ENCODE peak calls at places on chromosomes 3 and 15, in ten cellular contexts. G, K, T, J, R, D, F, M, O and N are unnamed samples.

GRCh38 chr3:4634894-4635293 is 141.7 kb downstream of the ITPR1 start:
- DNase-seq in D (no peak), R (no peak), O (no peak), F (no peak), G (no peak), K (no peak), J (no peak), T (no peak), M (no peak), N (no peak)

GRCh38 chr3:177787279-177788041 is 590.2 kb upstream of the TBL1XR1 start:
- DNase-seq in D (no peak), O (no peak), G (peak; percentile 30), F (no peak), T (no peak), J (no peak), M (no peak), R (no peak), K (no peak), N (peak; percentile 61)

GRCh38 chr3:128006471-128007424 is 45.5 kb upstream of the SEC61A1 start:
- DNase-seq in T (no peak), G (no peak), R (no peak), O (no peak), F (no peak), K (no peak), J (no peak), M (no peak), D (no peak), N (no peak)

GRCh38 chr3:153055779-153056178 is 106.2 kb upstream of the RAP2B start:
- DNase-seq in K (no peak), O (no peak), R (no peak), T (no peak), D (no peak), F (no peak), J (no peak), M (no peak), G (no peak), N (no peak)

GRCh38 chr3:113615976-113616375 is 80.5 kb downstream of the USF3 start:
- DNase-seq in G (no peak), F (no peak), M (no peak), K (no peak), J (no peak), R (no peak), T (no peak), O (no peak), D (no peak), N (no peak)

GRCh38 chr3:33749546-33750215 is 31.6 kb upstream of the CLASP2 start:
- DNase-seq in J (no peak), R (no peak), M (no peak), T (no peak), K (no peak), F (peak; percentile 40), O (no peak), G (no peak), D (no peak), N (no peak)

GRCh38 chr3:122493296-122493695 is 21.4 kb downstream of the KPNA1 start:
- DNase-seq in F (no peak), M (peak; percentile 36), K (no peak), T (no peak), O (no peak), R (no peak), D (no peak), G (no peak), J (no peak), N (no peak)

GRCh38 chr3:33439421-33440327 is 531 bp downstream of the UBP1 start:
- DNase-seq in J (peak; percentile 47), K (no peak), F (peak; percentile 31), D (peak; percentile 74), T (peak; percentile 17), M (no peak), R (peak; percentile 19), G (peak; percentile 63), O (peak; percentile 76), N (peak; percentile 84)

GRCh38 chr3:27165348-27165747 is 203.8 kb downstream of the NEK10 start:
- DNase-seq in M (peak; percentile 96), F (no peak), O (no peak), K (no peak), R (no peak), G (no peak), T (no peak), J (no peak), D (no peak), N (no peak)

GRCh38 chr3:37523361-37523760 is 338.3 kb upstream of the CTDSPL start:
- DNase-seq in K (no peak), G (no peak), T (no peak), O (no peak), D (no peak), J (no peak), M (no peak), F (no peak), R (no peak), N (no peak)

GRCh38 chr3:31980530-31981205 is 394 bp downstream of the OSBPL10 start:
- DNase-seq in K (no peak), G (peak; percentile 41), O (peak; percentile 90), F (peak; percentile 71), J (peak; percentile 58), T (peak; percentile 66), R (peak; percentile 39), D (peak; percentile 57), M (no peak), N (peak; percentile 84)

GRCh38 chr3:195896361-195897080 is 11.8 kb downstream of the TNK2 start:
- DNase-seq in M (no peak), T (no peak), J (no peak), R (peak; percentile 77), F (peak; percentile 73), G (no peak), K (no peak), D (no peak), O (no peak), N (no peak)

GRCh38 chr3:24498796-24499195 is 4.1 kb upstream of the THRB start:
- DNase-seq in J (no peak), F (no peak), K (no peak), M (no peak), G (no peak), O (no peak), D (no peak), R (no peak), T (no peak), N (no peak)

GRCh38 chr15:69357773-69358765 is 56.1 kb upstream of the KIF23 start:
- DNase-seq in K (no peak), T (no peak), D (no peak), G (no peak), O (no peak), M (no peak), J (no peak), R (no peak), F (no peak), N (no peak)

GRCh38 chr3:61682671-61683408 is 121.5 kb downstream of the PTPRG start:
- DNase-seq in R (no peak), F (no peak), K (no peak), J (no peak), T (no peak), D (no peak), G (no peak), M (peak; percentile 81), O (no peak), N (no peak)

GRCh38 chr3:131007256-131007655 is 19.4 kb downstream of the ASTE1 start:
- DNase-seq in G (no peak), T (no peak), O (no peak), R (no peak), K (no peak), M (no peak), J (no peak), D (no peak), F (no peak), N (no peak)

GRCh38 chr15:40155270-40155910 is 5.5 kb upstream of the BUB1B start:
- DNase-seq in M (no peak), O (peak; percentile 76), R (no peak), J (no peak), G (no peak), T (peak; percentile 98), D (peak; percentile 30), K (no peak), F (peak; percentile 86), N (peak; percentile 50)

GRCh38 chr3:14847613-14848541 is 29.1 kb downstream of the FGD5 start:
- DNase-seq in G (no peak), T (no peak), F (no peak), R (no peak), D (peak; percentile 52), J (no peak), K (no peak), O (peak; percentile 87), M (no peak), N (peak; percentile 74)

GRCh38 chr3:101571028-101571895 is 2.7 kb upstream of the PCNP start:
- DNase-seq in G (no peak), R (no peak), M (no peak), T (no peak), F (peak; percentile 31), O (no peak), D (no peak), J (no peak), K (no peak), N (no peak)

GRCh38 chr3:126946387-126946786 is 36.5 kb upstream of the PLXNA1 start:
- DNase-seq in T (no peak), O (no peak), J (no peak), R (no peak), M (no peak), G (no peak), D (no peak), F (no peak), K (no peak), N (no peak)

GRCh38 chr15:52318729-52319500 is 23.3 kb upstream of the MYO5C start:
- DNase-seq in F (no peak), O (no peak), D (no peak), J (no peak), K (no peak), T (no peak), R (no peak), M (no peak), G (no peak), N (peak; percentile 48)

GRCh38 chr3:183396662-183397391 is 31.6 kb downstream of the MCF2L2 start:
- DNase-seq in T (no peak), D (no peak), R (no peak), K (no peak), M (no peak), J (no peak), O (no peak), G (no peak), F (no peak), N (no peak)

GRCh38 chr3:107346559-107346958 is 30.7 kb upstream of the CCDC54 start:
- DNase-seq in J (no peak), O (no peak), F (no peak), M (no peak), T (no peak), D (no peak), K (no peak), R (no peak), G (no peak), N (no peak)

GRCh38 chr3:51982352-51982837 is 940 bp upstream of the ACY1 start:
- DNase-seq in T (peak; percentile 66), M (no peak), R (peak; percentile 38), K (no peak), G (peak; percentile 62), D (peak; percentile 80), O (peak; percentile 83), F (peak; percentile 75), J (no peak), N (peak; percentile 78)

GRCh38 chr3:170703121-170703588 is 117.3 kb upstream of the SLC7A14 start:
- DNase-seq in G (no peak), D (no peak), J (no peak), O (no peak), R (no peak), K (no peak), T (no peak), M (peak; percentile 77), F (peak; percentile 76), N (no peak)

GRCh38 chr3:187027531-187027936 is 97.2 kb downstream of the ST6GAL1 start:
- DNase-seq in K (no peak), D (no peak), F (no peak), J (peak; percentile 52), T (no peak), O (no peak), R (no peak), M (no peak), G (peak; percentile 63), N (peak; percentile 92)

GRCh38 chr3:123064914-123065313 is 1.9 kb upstream of the PDIA5 start:
- DNase-seq in D (no peak), K (no peak), T (no peak), J (no peak), O (no peak), M (no peak), F (no peak), R (no peak), G (no peak), N (peak; percentile 69)

GRCh38 chr3:39196671-39197446 is 4.5 kb upstream of the XIRP1 start:
- DNase-seq in F (peak; percentile 30), M (no peak), G (no peak), R (peak; percentile 57), T (no peak), O (no peak), D (no peak), J (no peak), K (no peak), N (no peak)